ENCODE peak calls at places on chromosomes 11 and 22, in nine cellular contexts. T is SK-N-DZ; K is HEK293T; Y is HCT116; B is AG08395; I is IMR-90; R is substantia nigra; C is activated CD4-positive, alpha-beta T cell treated with anti-CD3 and anti-CD28 coated beads for 48 hours; A is HTR-8/SVneo. P is an unnamed sample.

GRCh38 chr11:123357353-123357989 is 72.6 kb upstream of the GRAMD1B start:
- DNase-seq in K (no peak), I (no peak), A (no peak), C (peak; percentile 32), R (no peak), T (no peak), B (no peak), Y (no peak), P (no peak)

GRCh38 chr11:61654397-61654829 is 25.8 kb upstream of the DAGLA start:
- DNase-seq in I (no peak), T (no peak), B (no peak), Y (no peak), R (no peak), K (no peak), A (no peak), C (no peak), P (no peak)

GRCh38 chr11:129960216-129961214 is 42.1 kb downstream of the PRDM10 start:
- DNase-seq in A (peak; percentile 34), I (peak; percentile 96), Y (peak; percentile 56), T (no peak), K (no peak), C (peak; percentile 40), R (no peak), B (peak; percentile 82), P (no peak)

GRCh38 chr11:73235236-73235786 is 17.2 kb downstream of the P2RY2 start:
- DNase-seq in T (no peak), B (no peak), I (peak; percentile 15), K (no peak), C (no peak), R (no peak), A (no peak), Y (no peak), P (no peak)

GRCh38 chr11:71171576-71171975 is 80.8 kb downstream of the SHANK2 start:
- DNase-seq in I (no peak), C (no peak), T (no peak), B (no peak), Y (no peak), R (no peak), K (no peak), A (no peak), P (no peak)

GRCh38 chr11:27204527-27204926 is 158.5 kb downstream of the CCDC34 start:
- DNase-seq in K (no peak), A (no peak), B (no peak), I (no peak), Y (peak; percentile 15), C (peak; percentile 27), T (no peak), R (no peak), P (no peak)

GRCh38 chr11:1877211-1878133 is 14.2 kb downstream of the PRR33 start:
- DNase-seq in C (peak; percentile 2), A (no peak), Y (no peak), T (no peak), I (no peak), B (no peak), R (no peak), K (no peak), P (peak; percentile 77)

GRCh38 chr22:46149493-46149997 is 781 bp upstream of the PPARA start:
- DNase-seq in C (peak; percentile 41), T (no peak), B (no peak), R (peak; percentile 57), Y (no peak), I (no peak), A (no peak), K (no peak), P (peak; percentile 82)

GRCh38 chr11:109035261-109035660 is 370.4 kb downstream of the DDX10 start:
- DNase-seq in A (no peak), I (no peak), K (no peak), R (no peak), T (no peak), C (no peak), Y (no peak), B (no peak), P (no peak)

GRCh38 chr11:9789919-9790318 is 126.0 kb downstream of the SWAP70 start:
- DNase-seq in I (no peak), A (no peak), B (no peak), R (no peak), C (no peak), Y (no peak), K (no peak), T (no peak), P (no peak)